ENCODE peak calls at places on chromosomes 3 and 15, in eight cellular contexts. R is GM23338, P is fibroblast of lung, E is IMR-90, W is endothelial cell of umbilical vein, Z is neuronal stem cell, F is GM23248, Q is mammary epithelial cell. Y is an unnamed sample.

GRCh38 chr3:170044795-170045244 is 7.0 kb downstream of the GPR160 start:
- DNase-seq in R (no peak), P (no peak), E (no peak), W (no peak), Z (no peak), F (no peak), Q (no peak), Y (no peak)

GRCh38 chr15:90571063-90571541 is 41.4 kb downstream of the CRTC3 start:
- DNase-seq in R (no peak), P (peak), E (no peak), W (no peak), Z (no peak), F (peak), Q (no peak), Y (no peak)

GRCh38 chr3:71247948-71248315 is 335.6 kb downstream of the FOXP1 start:
- DNase-seq in R (no peak), P (no peak), E (no peak), W (no peak), Z (no peak), F (no peak), Q (no peak), Y (no peak)

GRCh38 chr15:41013698-41014414 is 60.6 kb downstream of the CHAC1 start:
- DNase-seq in R (no peak), P (no peak), E (peak), W (no peak), Z (no peak), F (peak), Q (no peak), Y (no peak)

GRCh38 chr3:133570139-133570936 is 3.1 kb upstream of the CDV3 start:
- DNase-seq in R (peak), P (peak), E (peak), W (peak), Z (no peak), F (peak), Q (peak), Y (peak)

GRCh38 chr3:53193466-53194217 is 32.6 kb downstream of the PRKCD start:
- DNase-seq in R (no peak), P (peak), E (no peak), W (no peak), Z (no peak), F (no peak), Q (no peak), Y (peak)

GRCh38 chr15:41558400-41559238 is at the start of gene TYRO3:
- DNase-seq in R (peak), P (peak), E (no peak), W (peak), Z (peak), F (peak), Q (peak), Y (peak)

GRCh38 chr15:50065264-50065663 is 53.8 kb downstream of the ATP8B4 start:
- DNase-seq in R (no peak), P (no peak), E (no peak), W (no peak), Z (no peak), F (no peak), Q (no peak), Y (no peak)

GRCh38 chr3:72661115-72661457 is 187.2 kb downstream of the SHQ1 start:
- DNase-seq in R (no peak), P (peak), E (peak), W (no peak), Z (no peak), F (peak), Q (peak), Y (peak)

GRCh38 chr15:42836251-42836650 is 84.3 kb downstream of the TTBK2 start:
- DNase-seq in R (no peak), P (no peak), E (no peak), W (no peak), Z (no peak), F (no peak), Q (no peak), Y (no peak)

GRCh38 chr3:115087512-115087911 is 59.6 kb downstream of the ZBTB20 start:
- DNase-seq in R (no peak), P (no peak), E (no peak), W (no peak), Z (no peak), F (no peak), Q (no peak), Y (no peak)

GRCh38 chr3:126657901-126658300 is 3.0 kb upstream of the TXNRD3 start:
- DNase-seq in R (no peak), P (no peak), E (no peak), W (no peak), Z (no peak), F (no peak), Q (no peak), Y (no peak)

GRCh38 chr3:187942658-187943241 is 197.5 kb upstream of the BCL6 start:
- DNase-seq in R (no peak), P (no peak), E (no peak), W (no peak), Z (no peak), F (no peak), Q (no peak), Y (no peak)

GRCh38 chr15:62063851-62064635 is 2.7 kb upstream of the C2CD4A start:
- DNase-seq in R (no peak), P (peak), E (no peak), W (peak), Z (no peak), F (peak), Q (peak), Y (peak)

GRCh38 chr3:169664034-169664820 is 715 bp upstream of the MECOM start:
- DNase-seq in R (peak), P (no peak), E (no peak), W (peak), Z (peak), F (no peak), Q (no peak), Y (no peak)

GRCh38 chr3:117589454-117589853 is 879.9 kb downstream of the TUSC7 start:
- DNase-seq in R (peak), P (peak), E (no peak), W (no peak), Z (peak), F (no peak), Q (no peak), Y (no peak)

GRCh38 chr15:46088486-46089437 is 453.9 kb downstream of the SQOR start:
- DNase-seq in R (no peak), P (peak), E (peak), W (peak), Z (no peak), F (peak), Q (no peak), Y (no peak)

GRCh38 chr3:15527031-15527459 is 5.5 kb upstream of the COLQ start:
- DNase-seq in R (peak), P (peak), E (peak), W (no peak), Z (peak), F (no peak), Q (no peak), Y (peak)

GRCh38 chr15:87294854-87295253 is 961.7 kb downstream of the NTRK3 start:
- DNase-seq in R (no peak), P (no peak), E (no peak), W (no peak), Z (no peak), F (no peak), Q (no peak), Y (no peak)

GRCh38 chr3:14148041-14148985 is 23.5 kb downstream of the TMEM43 start:
- DNase-seq in R (peak), P (no peak), E (no peak), W (no peak), Z (no peak), F (peak), Q (no peak), Y (no peak)

GRCh38 chr3:40310690-40311089 is 1.2 kb downstream of the EIF1B start:
- DNase-seq in R (no peak), P (peak), E (peak), W (peak), Z (no peak), F (peak), Q (no peak), Y (no peak)

GRCh38 chr3:50257990-50258389 is 11.0 kb upstream of the SEMA3B start:
- DNase-seq in R (no peak), P (no peak), E (no peak), W (no peak), Z (no peak), F (no peak), Q (no peak), Y (no peak)

GRCh38 chr15:61364871-61365270 is 135.8 kb upstream of the RORA start:
- DNase-seq in R (peak), P (no peak), E (no peak), W (no peak), Z (peak), F (no peak), Q (no peak), Y (peak)

GRCh38 chr3:134312072-134312872 is 61.6 kb upstream of the RYK start:
- DNase-seq in R (peak), P (peak), E (no peak), W (no peak), Z (no peak), F (peak), Q (peak), Y (no peak)

DNA sequence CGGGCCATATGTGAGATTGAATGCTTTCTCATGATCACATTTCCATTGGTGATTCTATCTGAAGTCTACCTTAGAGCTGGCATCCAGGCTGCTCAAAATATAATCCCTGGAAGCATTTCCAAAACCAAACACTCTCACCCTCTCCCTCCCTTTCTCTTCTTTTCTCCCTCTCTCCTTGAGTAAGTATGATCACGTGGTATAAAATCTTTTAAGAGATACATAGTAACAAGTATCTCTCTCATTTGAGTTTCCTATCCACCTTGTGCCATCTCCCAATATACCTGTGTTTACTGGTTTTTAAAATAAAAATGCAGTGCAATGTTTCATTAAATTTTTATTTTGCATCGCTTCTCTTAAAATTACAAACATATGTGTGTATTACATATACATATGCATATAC is 350.9 kb upstream of the KCNH8 start:
- DNase-seq in R (no peak), P (no peak), E (no peak), W (no peak), Z (no peak), F (no peak), Q (no peak), Y (no peak)
- H2AFZ ChIP-seq in R (no peak), P (no peak), E (no peak), W (no peak), Z (no peak), F (no peak), Q (no peak), Y (no peak)

DNA sequence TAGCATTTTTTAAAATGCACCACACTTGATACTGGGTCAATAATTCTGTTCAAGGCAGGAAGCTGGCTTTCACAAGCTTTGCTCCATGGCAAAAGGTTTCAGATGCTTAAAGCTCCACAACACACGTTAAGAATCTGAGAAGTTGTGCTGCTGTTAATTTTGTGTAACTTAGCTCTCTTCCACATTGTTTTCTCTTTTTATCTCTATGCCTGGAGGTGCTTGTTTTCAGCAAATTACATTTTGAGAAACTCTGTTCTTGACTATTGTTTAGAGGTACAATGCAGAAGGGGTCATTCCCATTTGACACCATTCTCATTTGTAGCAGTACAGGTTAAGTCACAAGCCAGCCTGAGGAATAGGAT is 156.0 kb downstream of the FNDC3B start:
- DNase-seq in R (no peak), P (no peak), E (no peak), W (no peak), Z (no peak), F (no peak), Q (no peak), Y (no peak)
- H3K4me3 ChIP-seq in R (no peak), P (no peak), E (no peak), W (no peak), Z (no peak), F (no peak), Q (no peak), Y (no peak)

GRCh38 chr3:138942271-138942670 is 4.7 kb downstream of the FOXL2 start:
- DNase-seq in R (no peak), P (no peak), E (no peak), W (no peak), Z (no peak), F (no peak), Q (no peak), Y (no peak)
- H2AFZ ChIP-seq in R (no peak), P (no peak), E (no peak), W (no peak), Z (no peak), F (no peak), Q (no peak), Y (no peak)

GRCh38 chr15:70087708-70088352 is 9.9 kb downstream of the TLE3 start:
- DNase-seq in R (no peak), P (no peak), E (no peak), W (no peak), Z (no peak), F (no peak), Q (no peak), Y (no peak)

GRCh38 chr15:70089692-70089971 is 8.1 kb downstream of the TLE3 start:
- DNase-seq in R (no peak), P (no peak), E (no peak), W (no peak), Z (no peak), F (peak), Q (no peak), Y (peak)

GRCh38 chr15:70088887-70089691 is 8.6 kb downstream of the TLE3 start:
- DNase-seq in R (peak), P (peak), E (peak), W (no peak), Z (no peak), F (peak), Q (no peak), Y (peak)

GRCh38 chr15:70086636-70087035 is 11.1 kb downstream of the TLE3 start:
- DNase-seq in R (no peak), P (no peak), E (no peak), W (no peak), Z (no peak), F (no peak), Q (no peak), Y (no peak)

GRCh38 chr15:70088427-70088826 is 9.3 kb downstream of the TLE3 start:
- DNase-seq in R (no peak), P (no peak), E (no peak), W (no peak), Z (no peak), F (no peak), Q (no peak), Y (no peak)
- H3K4me3 ChIP-seq in R (peak), P (no peak), E (no peak), W (no peak), Z (no peak), F (no peak), Q (no peak), Y (no peak)

Y was measured in hepatocyte.